ENCODE peak calls at places on chromosomes 7 and 10, in six cellular contexts. M, O, J, S, I and E are unnamed samples.

GRCh38 chr7:137741443-137741842 is 105.3 kb downstream of the DGKI start:
- DNase-seq in M (no peak), O (no peak), J (no peak), S (no peak), I (no peak), E (no peak)

GRCh38 chr10:108250954-108251620 is 1086.6 kb upstream of the SORCS1 start:
- DNase-seq in M (no peak), O (no peak), J (no peak), S (no peak), I (no peak), E (no peak)

GRCh38 chr10:73859441-73860049 is 14.8 kb downstream of the CAMK2G start:
- DNase-seq in M (no peak), O (no peak), J (no peak), S (no peak), I (no peak), E (peak; percentile 50)

GRCh38 chr7:27423821-27424220 is 181.2 kb downstream of the EVX1 start:
- DNase-seq in M (no peak), O (no peak), J (no peak), S (no peak), I (no peak), E (no peak)

GRCh38 chr10:112333452-112333851 is 40.5 kb upstream of the ACSL5 start:
- DNase-seq in M (no peak), O (no peak), J (no peak), S (no peak), I (no peak), E (no peak)

GRCh38 chr10:86899670-86900276 is 57.6 kb downstream of the MMRN2 start:
- DNase-seq in M (peak; percentile 50), O (peak; percentile 77), J (peak; percentile 39), S (peak; percentile 76), I (no peak), E (no peak)

GRCh38 chr10:132957981-132958885 is 15.9 kb upstream of the CFAP46 start:
- DNase-seq in M (no peak), O (no peak), J (no peak), S (no peak), I (peak; percentile 59), E (peak; percentile 32)

GRCh38 chr7:36820527-36821170 is 96.4 kb upstream of the AOAH start:
- DNase-seq in M (no peak), O (no peak), J (no peak), S (no peak), I (no peak), E (no peak)

GRCh38 chr7:127588697-127589482 is 679 bp downstream of the ARF5 start:
- DNase-seq in M (peak; percentile 24), O (peak; percentile 60), J (peak; percentile 29), S (peak; percentile 61), I (peak; percentile 77), E (peak; percentile 72)

GRCh38 chr7:2732959-2733584 is 45.1 kb downstream of the AMZ1 start:
- DNase-seq in M (peak; percentile 79), O (no peak), J (no peak), S (no peak), I (no peak), E (peak; percentile 18)

GRCh38 chr7:106598663-106599342 is 62.2 kb downstream of the CCDC71L start:
- DNase-seq in M (peak; percentile 54), O (peak; percentile 61), J (peak; percentile 79), S (peak; percentile 42), I (peak; percentile 71), E (peak; percentile 57)

GRCh38 chr7:133601607-133602006 is 348.7 kb downstream of the EXOC4 start:
- DNase-seq in M (no peak), O (no peak), J (no peak), S (no peak), I (no peak), E (no peak)

GRCh38 chr10:3761111-3761686 is 23.8 kb downstream of the KLF6 start:
- DNase-seq in M (no peak), O (no peak), J (no peak), S (no peak), I (no peak), E (peak; percentile 47)

GRCh38 chr7:127226685-127227374 is 25.9 kb downstream of the GRM8 start:
- DNase-seq in M (no peak), O (no peak), J (no peak), S (no peak), I (no peak), E (no peak)

GRCh38 chr7:88835147-88835728 is 39.7 kb upstream of the TEX47 start:
- DNase-seq in M (no peak), O (peak; percentile 37), J (peak; percentile 24), S (no peak), I (no peak), E (no peak)

GRCh38 chr10:95767884-95768556 is 12.1 kb downstream of the ENTPD1 start:
- DNase-seq in M (no peak), O (peak; percentile 13), J (no peak), S (no peak), I (no peak), E (no peak)

GRCh38 chr10:80207768-80208385 is 2.5 kb upstream of the ANXA11 start:
- DNase-seq in M (no peak), O (no peak), J (no peak), S (no peak), I (no peak), E (no peak)

GRCh38 chr7:22651534-22652243 is 75.3 kb upstream of the IL6 start:
- DNase-seq in M (no peak), O (peak; percentile 18), J (no peak), S (no peak), I (no peak), E (no peak)

GRCh38 chr10:68553599-68553998 is 6.5 kb upstream of the TET1 start:
- DNase-seq in M (no peak), O (no peak), J (no peak), S (no peak), I (no peak), E (no peak)

DNA sequence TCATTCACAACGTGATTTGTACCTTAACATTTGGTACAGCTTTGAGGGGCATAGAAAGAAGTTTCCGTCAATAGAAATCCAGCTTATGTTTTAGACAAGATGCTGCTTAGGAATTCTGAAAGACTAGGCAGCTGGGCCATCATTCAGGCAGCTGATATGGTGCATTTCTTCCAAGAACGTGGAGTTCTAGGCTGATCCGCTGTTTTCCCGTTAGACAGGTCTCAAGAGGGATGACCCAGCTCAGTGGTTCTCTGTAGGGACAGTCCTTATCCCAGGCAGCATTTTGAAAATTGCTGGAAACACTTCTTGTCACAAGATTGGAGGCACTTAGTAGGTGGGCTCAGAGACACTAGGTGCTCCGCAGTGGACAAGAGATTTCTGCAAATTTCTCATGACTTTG is 242.7 kb upstream of the FOXK1 start:
- DNase-seq in M (peak; percentile 16), O (no peak), J (no peak), S (no peak), I (no peak), E (no peak)
- TF ChIP-seq POLR2A in M (no peak), O (no peak), J (no peak), S (no peak), I (no peak), E (no peak)

DNA sequence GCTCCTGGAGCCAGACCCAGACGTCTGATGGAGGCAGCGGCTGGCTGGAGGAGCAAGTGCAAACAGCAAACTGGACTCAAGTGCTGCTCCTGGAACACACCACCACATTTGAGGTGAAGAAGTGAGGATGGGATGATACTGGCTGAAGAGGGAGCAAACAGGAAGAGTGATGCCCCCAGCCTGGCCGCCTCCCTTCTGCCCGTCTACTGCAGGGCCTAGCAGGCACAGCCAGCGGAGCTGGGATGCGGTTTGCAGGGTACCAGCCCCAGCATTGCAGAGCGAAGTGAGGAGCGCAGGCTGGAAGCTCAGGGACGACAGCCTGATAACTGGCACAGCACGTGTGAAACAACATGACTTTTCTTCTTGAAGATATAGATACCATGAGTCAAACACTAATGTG is 111.8 kb upstream of the ZNF32 start:
- DNase-seq in M (no peak), O (no peak), J (no peak), S (no peak), I (no peak), E (no peak)
- TF ChIP-seq CTCF in M (no peak), O (no peak), J (no peak), S (no peak), I (no peak), E (no peak)

DNA sequence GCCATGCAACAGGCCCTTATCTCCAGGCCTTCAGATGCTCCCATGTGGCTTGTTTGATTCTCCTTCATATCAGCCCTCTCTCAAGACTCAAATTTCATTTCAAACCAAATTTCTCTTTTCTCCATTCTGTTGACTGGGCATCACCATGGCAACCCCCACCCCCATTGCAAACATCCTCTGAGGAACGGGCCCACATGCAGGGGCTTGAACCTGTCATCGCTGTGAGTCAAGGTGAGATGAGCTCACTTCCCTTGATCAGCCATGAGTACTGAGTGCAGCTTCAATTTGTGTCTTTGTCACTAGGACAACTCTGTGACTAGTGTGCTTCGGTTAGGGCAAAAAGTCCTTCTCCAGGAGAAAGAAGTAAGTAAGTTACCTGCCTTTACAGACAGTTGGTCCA is 41.8 kb downstream of the CALML3 start:
- DNase-seq in M (no peak), O (no peak), J (no peak), S (no peak), I (peak; percentile 30), E (peak; percentile 23)
- H3K4me3 ChIP-seq in M (no peak overlapping the region), O (no peak overlapping the region), J (no peak overlapping the region), S (no peak overlapping the region), I (no peak overlapping the region), E (no peak overlapping the region)

GRCh38 chr10:87915406-87915805 is 52.0 kb downstream of the PTEN start:
- DNase-seq in M (no peak), O (no peak), J (no peak), S (no peak), I (no peak), E (no peak)

GRCh38 chr10:87915989-87916388 is 52.6 kb downstream of the PTEN start:
- DNase-seq in M (no peak), O (no peak), J (no peak), S (no peak), I (no peak), E (no peak)

GRCh38 chr10:87918254-87918859 is 54.9 kb downstream of the PTEN start:
- DNase-seq in M (no peak), O (no peak), J (no peak), S (no peak), I (no peak), E (no peak)

GRCh38 chr10:87913170-87913921 is 49.9 kb downstream of the PTEN start:
- DNase-seq in M (no peak), O (no peak), J (no peak), S (no peak), I (no peak), E (no peak)

GRCh38 chr10:87916515-87916914 is 53.1 kb downstream of the PTEN start:
- DNase-seq in M (no peak), O (no peak), J (no peak), S (no peak), I (no peak), E (no peak)
- TF ChIP-seq POLR2A in M (no peak), O (no peak), J (no peak), S (no peak), I (no peak), E (no peak)